ENCODE peak calls at places on chromosomes 6 and 20, in four cellular contexts. P is body of pancreas, O is Peyer's patch, F is lung. V is an unnamed sample.

GRCh38 chr6:44470106-44470446 is 82.6 kb downstream of the CDC5L start:
- DNase-seq in P (peak), O (no peak), F (no peak), V (no peak)

GRCh38 chr20:32571566-32571965 is 13.6 kb downstream of the NOL4L start:
- DNase-seq in P (no peak), O (no peak), F (no peak), V (no peak)

GRCh38 chr20:31890646-31891045 is 20.2 kb downstream of the TTLL9 start:
- DNase-seq in P (no peak), O (no peak), F (no peak), V (no peak)

GRCh38 chr6:3023663-3024483 is 24.2 kb downstream of the NQO2 start:
- DNase-seq in P (peak), O (peak), F (peak), V (peak)

GRCh38 chr6:9101920-9102319 is 666.6 kb upstream of the SLC35B3 start:
- DNase-seq in P (no peak), O (no peak), F (no peak), V (peak)

GRCh38 chr20:32456869-32457421 is 98.8 kb downstream of the ASXL1 start:
- DNase-seq in P (peak), O (no peak), F (no peak), V (peak)

GRCh38 chr6:129936329-129937165 is 75.4 kb upstream of the TMEM244 start:
- DNase-seq in P (peak), O (peak), F (no peak), V (peak)

GRCh38 chr6:71288228-71289038 is at the start of gene OGFRL1:
- DNase-seq in P (peak), O (peak), F (peak), V (peak)

GRCh38 chr6:133610271-133610840 is 278.6 kb upstream of the TCF21 start:
- DNase-seq in P (no peak), O (no peak), F (no peak), V (no peak)

GRCh38 chr6:106512048-106512957 is 117.0 kb downstream of the RTN4IP1 start:
- DNase-seq in P (peak), O (peak), F (peak), V (peak)
- H3K27ac ChIP-seq in P (peak), O (peak), F (peak), V (peak)

GRCh38 chr6:87904041-87904440 is 143.6 kb upstream of the SPACA1 start:
- DNase-seq in P (no peak), O (no peak), F (no peak), V (no peak)
- H3K27ac ChIP-seq in P (no peak), O (no peak), F (no peak), V (no peak)

GRCh38 chr6:17470953-17471335 is 77.5 kb downstream of the CAP2 start:
- DNase-seq in P (no peak), O (no peak), F (no peak), V (no peak)
- H3K27ac ChIP-seq in P (no peak), O (no peak), F (no peak), V (no peak)

DNA sequence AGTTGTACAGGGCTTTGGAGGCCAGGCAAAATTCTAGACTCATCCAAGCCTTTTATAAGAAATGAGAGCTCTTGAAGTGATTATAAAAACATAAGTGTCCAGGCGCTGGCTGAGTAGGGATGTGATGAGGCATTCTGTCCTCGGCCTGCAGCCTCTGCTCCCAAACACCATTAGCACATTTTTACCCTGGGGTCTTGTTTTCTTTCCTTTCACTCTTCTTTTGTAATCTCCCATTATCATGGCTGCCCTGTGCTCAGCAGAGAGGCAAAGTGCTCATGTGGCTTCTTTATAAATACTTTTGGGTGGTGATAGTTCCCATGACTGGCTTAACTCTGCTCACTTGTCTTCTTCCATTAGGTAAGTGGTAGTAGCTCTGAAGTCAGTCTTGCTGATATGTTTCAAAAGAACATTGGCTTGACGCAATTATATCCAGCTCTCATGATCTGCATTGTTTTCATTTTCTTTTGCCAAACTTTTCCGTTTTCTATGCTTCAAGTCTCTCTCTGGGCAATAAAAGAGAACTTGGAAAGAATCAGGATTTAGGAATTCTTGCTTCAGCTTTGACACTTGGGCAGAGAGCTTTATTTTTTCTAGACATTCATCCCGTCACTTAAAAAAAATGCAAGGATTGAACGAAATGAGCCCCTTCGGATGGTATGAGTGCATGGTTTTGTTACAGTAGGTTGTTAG is 61.1 kb downstream of the CAP2 start:
- DNase-seq in P (no peak), O (no peak), F (no peak), V (no peak)
- H3K27ac ChIP-seq in P (no peak), O (no peak), F (no peak), V (no peak)

GRCh38 chr6:142444388-142444787 is 142.6 kb downstream of the ADGRG6 start:
- DNase-seq in P (no peak), O (no peak), F (no peak), V (peak)
- H3K27ac ChIP-seq in P (no peak), O (no peak), F (no peak), V (peak)

GRCh38 chr20:64100946-64101688 is 6.2 kb downstream of the NPBWR2 start:
- DNase-seq in P (no peak), O (no peak), F (no peak), V (no peak)

GRCh38 chr20:64099880-64100565 is 7.3 kb downstream of the NPBWR2 start:
- DNase-seq in P (no peak), O (peak), F (no peak), V (no peak)

GRCh38 chr20:64100566-64100888 is 6.8 kb downstream of the NPBWR2 start:
- DNase-seq in P (no peak), O (no peak), F (no peak), V (no peak)

GRCh38 chr20:64098471-64099013 is 8.8 kb downstream of the NPBWR2 start:
- DNase-seq in P (no peak), O (no peak), F (no peak), V (no peak)

GRCh38 chr20:64099086-64099786 is 8.1 kb downstream of the NPBWR2 start:
- DNase-seq in P (no peak), O (no peak), F (no peak), V (no peak)
- H3K27ac ChIP-seq in P (no peak), O (no peak), F (no peak), V (no peak)